ENCODE peak calls at places on chromosomes 13 and 19, in seven cellular contexts. G, T, Z, F, J, H and B are unnamed samples.

GRCh38 chr13:26202365-26202972 is 19.6 kb downstream of the RNF6 start:
- DNase-seq in G (peak; percentile 57), H (no peak), Z (no peak), F (no peak), T (no peak), J (peak; percentile 64), B (no peak)

GRCh38 chr13:33918199-33918932 is 100.4 kb downstream of the RFC3 start:
- DNase-seq in H (peak; percentile 80), Z (no peak), G (peak; percentile 94), T (peak; percentile 85), F (no peak), J (peak; percentile 75), B (peak; percentile 71)

GRCh38 chr19:13613447-13613846 is 107.2 kb upstream of the CACNA1A start:
- DNase-seq in G (no peak), Z (no peak), T (no peak), J (no peak), H (no peak), F (no peak), B (no peak)

GRCh38 chr19:46387713-46388130 is 25.6 kb downstream of the CCDC8 start:
- DNase-seq in T (no peak), J (no peak), H (no peak), F (no peak), G (no peak), Z (no peak), B (no peak)

GRCh38 chr13:35548790-35549189 is 72.3 kb upstream of the MAB21L1 start:
- DNase-seq in Z (no peak), H (no peak), T (no peak), G (no peak), J (no peak), F (no peak), B (no peak)

GRCh38 chr19:12656899-12657571 is 9.5 kb downstream of the MAN2B1 start:
- DNase-seq in Z (peak; percentile 43), T (no peak), J (no peak), G (peak; percentile 39), F (no peak), H (no peak), B (no peak)

GRCh38 chr13:91533354-91533753 is 134.9 kb downstream of the GPC5 start:
- DNase-seq in F (no peak), T (no peak), Z (no peak), H (no peak), G (no peak), J (no peak), B (no peak)

GRCh38 chr13:35600137-35600536 is 123.6 kb upstream of the MAB21L1 start:
- DNase-seq in F (no peak), H (no peak), G (peak; percentile 33), T (no peak), J (peak; percentile 45), Z (no peak), B (no peak)

GRCh38 chr13:30681489-30682242 is 53.7 kb upstream of the ALOX5AP start:
- DNase-seq in T (no peak), Z (no peak), F (no peak), G (peak; percentile 76), J (peak; percentile 48), H (no peak), B (no peak)

GRCh38 chr13:26721251-26721939 is 39.2 kb downstream of the GPR12 start:
- DNase-seq in F (no peak), Z (peak; percentile 90), H (no peak), T (no peak), G (no peak), J (no peak), B (no peak)

GRCh38 chr19:3855321-3855720 is 13.5 kb downstream of the ZFR2 start:
- DNase-seq in F (no peak), T (peak; percentile 49), G (no peak), Z (no peak), H (no peak), J (no peak), B (peak; percentile 71)

GRCh38 chr19:48618916-48619691 is at the start of the genes RPL18 and SPHK2:
- DNase-seq in G (peak; percentile 99), T (peak; percentile 96), J (peak; percentile 99), Z (peak; percentile 98), H (peak; percentile 100), F (peak; percentile 99), B (peak; percentile 97)

GRCh38 chr19:48616491-48617056 is 1.7 kb upstream of the FAM83E start:
- DNase-seq in J (no peak), H (no peak), T (no peak), G (no peak), Z (no peak), F (no peak), B (no peak)

GRCh38 chr19:48617146-48617937 is 1.6 kb downstream of the RPL18 start:
- DNase-seq in T (no peak), H (no peak), F (no peak), G (peak; percentile 58), Z (no peak), J (no peak), B (no peak)

GRCh38 chr19:48619692-48620565 is 623 bp downstream of the SPHK2 start:
- DNase-seq in G (peak; percentile 82), T (no peak), F (no peak), H (no peak), Z (no peak), J (no peak), B (no peak)

DNA sequence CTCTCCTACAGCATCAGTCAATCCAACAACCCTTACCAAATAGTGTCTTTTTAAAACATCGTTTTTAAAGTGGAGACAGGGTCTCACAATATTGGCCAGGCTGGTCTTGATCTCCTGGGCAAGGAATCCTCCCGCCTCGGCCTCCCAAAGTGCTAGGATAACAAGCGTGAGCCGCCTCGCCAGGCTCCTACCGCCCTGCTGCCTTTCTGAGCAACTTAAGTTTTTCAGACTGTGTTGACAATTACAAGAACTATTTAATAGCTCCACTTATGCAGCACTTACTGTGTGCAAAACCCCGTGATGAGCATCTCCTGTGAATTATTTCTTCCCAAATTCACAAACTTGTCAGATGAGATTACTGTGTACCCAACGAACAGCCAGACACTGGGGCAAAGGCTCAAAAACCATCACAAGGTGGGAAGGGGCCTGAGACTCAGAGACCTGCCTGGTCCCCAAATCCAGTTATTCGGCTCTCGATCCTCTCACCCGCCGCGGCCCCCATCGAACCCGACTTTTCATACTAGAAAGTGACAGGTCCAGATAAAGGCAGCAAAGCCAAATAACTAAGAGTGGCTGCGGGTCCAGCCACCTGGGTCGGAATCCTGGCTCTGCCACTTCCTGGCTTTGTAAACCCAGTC is 581 bp downstream of the RPL18 start:
- DNase-seq in Z (no peak), H (no peak), G (peak; percentile 43), T (no peak), F (no peak), J (no peak), B (no peak)
- H2AFZ ChIP-seq in Z (peak overlapping the region; percentile 70), H (peak overlapping the region; percentile 65), G (no peak overlapping the region), T (no peak overlapping the region), F (no peak overlapping the region), J (no peak overlapping the region), B (no peak overlapping the region)

GRCh38 chr19:35868823-35869326 is 501 bp downstream of the APLP1 start:
- DNase-seq in H (no peak), Z (no peak), J (no peak), G (no peak), T (no peak), F (no peak), B (no peak)
- TF ChIP-seq EZH2 in H (no peak), Z (no peak), J (no peak), G (no peak), T (no peak), F (no peak), B (no peak)

GRCh38 chr19:23304238-23304637 is 54.0 kb upstream of the ZNF724 start:
- DNase-seq in T (no peak), G (no peak), J (no peak), Z (no peak), F (no peak), H (no peak), B (no peak)

GRCh38 chr19:23311551-23311950 is 61.4 kb upstream of the ZNF724 start:
- DNase-seq in F (no peak), G (no peak), T (peak; percentile 67), Z (no peak), H (no peak), J (no peak), B (peak; percentile 71)

GRCh38 chr19:23310729-23311211 is 60.6 kb upstream of the ZNF724 start:
- DNase-seq in H (peak; percentile 86), J (no peak), F (no peak), Z (no peak), G (no peak), T (peak; percentile 85), B (peak; percentile 94)

GRCh38 chr19:23309926-23310325 is 59.7 kb upstream of the ZNF724 start:
- DNase-seq in H (peak; percentile 57), Z (no peak), F (no peak), T (no peak), J (no peak), G (no peak), B (no peak)

DNA sequence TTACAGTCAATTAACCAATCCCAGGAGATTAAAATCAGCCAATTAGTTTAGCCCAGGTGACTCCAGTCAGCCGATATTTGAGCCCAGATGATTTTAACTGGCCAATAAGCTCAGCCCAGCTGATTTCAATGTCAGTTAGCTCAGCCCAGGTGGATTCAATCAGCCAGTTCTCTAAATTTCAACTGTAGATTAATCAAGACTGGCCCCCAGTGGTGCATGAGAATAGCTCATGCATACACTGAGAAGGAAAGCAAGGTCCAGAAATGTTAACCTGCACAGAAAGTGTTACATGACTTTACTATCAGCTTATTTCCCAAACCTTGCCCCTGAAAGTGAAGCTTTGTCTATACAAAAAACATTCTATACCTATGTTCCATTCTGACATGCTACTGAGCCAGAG is 55.4 kb upstream of the ZNF724 start:
- DNase-seq in J (no peak), T (no peak), F (no peak), G (no peak), H (no peak), Z (no peak), B (no peak)
- H3K9me3 ChIP-seq in J (peaks cover 5% of the 10 kb centered on the region), T (peaks cover 10% of the 10 kb centered on the region), F (peaks cover 35% of the 10 kb centered on the region), G (no peaks in the 10 kb centered on the region), H (peaks cover 27% of the 10 kb centered on the region), Z (peaks cover 3% of the 10 kb centered on the region), B (peaks cover 21% of the 10 kb centered on the region)

GRCh38 chr13:114002009-114002544 is 28.2 kb upstream of the C13orf46 start:
- DNase-seq in H (no peak), G (no peak), J (no peak), F (no peak), Z (no peak), T (no peak), B (no peak)

GRCh38 chr13:114004416-114005205 is 30.7 kb upstream of the C13orf46 start:
- DNase-seq in J (peak; percentile 54), Z (no peak), T (no peak), F (no peak), G (no peak), H (no peak), B (no peak)

GRCh38 chr13:114007566-114007965 is 33.7 kb upstream of the C13orf46 start:
- DNase-seq in G (no peak), H (no peak), T (no peak), F (no peak), Z (no peak), J (no peak), B (no peak)

GRCh38 chr13:114002771-114003321 is 29.0 kb upstream of the C13orf46 start:
- DNase-seq in F (no peak), T (no peak), H (no peak), J (no peak), Z (no peak), G (no peak), B (no peak)

DNA sequence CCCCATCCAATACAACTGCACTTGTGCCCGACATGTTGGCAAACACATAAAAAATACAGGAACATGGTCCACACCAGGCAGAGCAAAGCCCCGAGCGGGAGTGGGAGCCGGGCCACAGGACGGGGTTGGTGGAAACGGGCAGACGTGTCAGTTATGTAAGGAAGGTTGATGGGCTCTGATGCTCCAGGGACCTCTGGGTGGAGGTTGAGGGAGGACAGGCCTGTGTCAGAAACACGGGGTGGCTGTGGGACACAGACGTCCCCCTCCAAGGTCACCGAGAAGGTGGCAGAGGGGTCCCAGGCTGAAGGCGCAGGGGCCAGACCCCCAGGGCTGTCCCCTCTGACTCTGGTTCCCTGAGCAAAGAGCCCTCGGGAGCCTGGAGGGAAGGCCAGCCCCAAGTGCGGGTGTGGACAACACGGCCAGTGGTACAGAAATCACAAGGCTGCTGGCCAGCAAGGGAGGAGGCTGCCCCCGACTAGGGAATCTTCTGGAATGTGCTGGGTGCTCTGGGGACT is 31.4 kb upstream of the C13orf46 start:
- DNase-seq in T (no peak), J (no peak), G (no peak), H (no peak), Z (no peak), F (no peak), B (no peak)
- H2AFZ ChIP-seq in T (no peak overlapping the region), J (no peak overlapping the region), G (no peak overlapping the region), H (no peak overlapping the region), Z (no peak overlapping the region), F (no peak overlapping the region), B (no peak overlapping the region)